ENCODE peak calls at places on chromosomes 4 and X, in eight cellular contexts. One of them, this sample, is unnamed.

GRCh38 chr4:8403173-8403753 is 37.3 kb downstream of the ACOX3 start:
- DNase-seq in NCI-H748 treated with DMSO at 0.1 percent for 48 hours: peak
- DNase-seq in COR-L47: peak
- DNase-seq in NCI-H1092 treated with DMSO at 0.1 percent for 48 hours: peak
- DNase-seq in stomach: peak
- DNase-seq in CD4-positive, alpha-beta memory T cell: peak
- DNase-seq in D341Med: peak
- DNase-seq in heart right ventricle: peak
- DNase-seq in this sample: peak

GRCh38 chr4:106287353-106287969 is 28.5 kb downstream of the TBCK start:
- DNase-seq in NCI-H748 treated with DMSO at 0.1 percent for 48 hours: no peak
- DNase-seq in COR-L47: no peak
- DNase-seq in NCI-H1092 treated with DMSO at 0.1 percent for 48 hours: no peak
- DNase-seq in stomach: no peak
- DNase-seq in CD4-positive, alpha-beta memory T cell: no peak
- DNase-seq in D341Med: no peak
- DNase-seq in heart right ventricle: no peak
- DNase-seq in this sample: no peak

GRCh38 chr4:72568959-72569718 is at the start of gene ADAMTS3:
- DNase-seq in NCI-H748 treated with DMSO at 0.1 percent for 48 hours: no peak
- DNase-seq in COR-L47: peak
- DNase-seq in NCI-H1092 treated with DMSO at 0.1 percent for 48 hours: peak
- DNase-seq in stomach: peak
- DNase-seq in CD4-positive, alpha-beta memory T cell: no peak
- DNase-seq in D341Med: peak
- DNase-seq in heart right ventricle: peak
- DNase-seq in this sample: no peak

GRCh38 chr4:48974979-48975640 is 11.0 kb upstream of the CWH43 start:
- DNase-seq in NCI-H748 treated with DMSO at 0.1 percent for 48 hours: no peak
- DNase-seq in COR-L47: no peak
- DNase-seq in NCI-H1092 treated with DMSO at 0.1 percent for 48 hours: no peak
- DNase-seq in stomach: no peak
- DNase-seq in CD4-positive, alpha-beta memory T cell: no peak
- DNase-seq in D341Med: no peak
- DNase-seq in heart right ventricle: peak
- DNase-seq in this sample: no peak

GRCh38 chr4:13860126-13860525 is 232.6 kb upstream of the BOD1L1 start:
- DNase-seq in NCI-H748 treated with DMSO at 0.1 percent for 48 hours: no peak
- DNase-seq in COR-L47: no peak
- DNase-seq in NCI-H1092 treated with DMSO at 0.1 percent for 48 hours: no peak
- DNase-seq in stomach: no peak
- DNase-seq in CD4-positive, alpha-beta memory T cell: no peak
- DNase-seq in D341Med: no peak
- DNase-seq in heart right ventricle: no peak
- DNase-seq in this sample: no peak

GRCh38 chr4:14110407-14110806 is 482.9 kb upstream of the BOD1L1 start:
- DNase-seq in NCI-H748 treated with DMSO at 0.1 percent for 48 hours: no peak
- DNase-seq in COR-L47: no peak
- DNase-seq in NCI-H1092 treated with DMSO at 0.1 percent for 48 hours: no peak
- DNase-seq in stomach: no peak
- DNase-seq in CD4-positive, alpha-beta memory T cell: no peak
- DNase-seq in D341Med: no peak
- DNase-seq in heart right ventricle: no peak
- DNase-seq in this sample: no peak

GRCh38 chr4:98659106-98659592 is 738 bp upstream of the TSPAN5 start:
- DNase-seq in NCI-H748 treated with DMSO at 0.1 percent for 48 hours: no peak
- DNase-seq in COR-L47: no peak
- DNase-seq in NCI-H1092 treated with DMSO at 0.1 percent for 48 hours: no peak
- DNase-seq in stomach: no peak
- DNase-seq in CD4-positive, alpha-beta memory T cell: no peak
- DNase-seq in D341Med: no peak
- DNase-seq in heart right ventricle: no peak
- DNase-seq in this sample: no peak

GRCh38 chr4:150960818-150961217 is 54.3 kb downstream of the LRBA start:
- DNase-seq in NCI-H748 treated with DMSO at 0.1 percent for 48 hours: no peak
- DNase-seq in COR-L47: no peak
- DNase-seq in NCI-H1092 treated with DMSO at 0.1 percent for 48 hours: no peak
- DNase-seq in stomach: peak
- DNase-seq in CD4-positive, alpha-beta memory T cell: no peak
- DNase-seq in D341Med: peak
- DNase-seq in heart right ventricle: no peak
- DNase-seq in this sample: peak

GRCh38 chrX:118337687-118338086 is 8.2 kb upstream of the WDR44 start:
- DNase-seq in NCI-H748 treated with DMSO at 0.1 percent for 48 hours: no peak
- DNase-seq in COR-L47: no peak
- DNase-seq in NCI-H1092 treated with DMSO at 0.1 percent for 48 hours: no peak
- DNase-seq in stomach: no peak
- DNase-seq in CD4-positive, alpha-beta memory T cell: no peak
- DNase-seq in D341Med: no peak
- DNase-seq in heart right ventricle: no peak
- DNase-seq in this sample: no peak

GRCh38 chrX:139642241-139642927 is 65.6 kb downstream of the MCF2 start:
- DNase-seq in NCI-H748 treated with DMSO at 0.1 percent for 48 hours: no peak
- DNase-seq in COR-L47: no peak
- DNase-seq in NCI-H1092 treated with DMSO at 0.1 percent for 48 hours: no peak
- DNase-seq in stomach: no peak
- DNase-seq in CD4-positive, alpha-beta memory T cell: no peak
- DNase-seq in D341Med: peak
- DNase-seq in heart right ventricle: no peak
- DNase-seq in this sample: no peak

GRCh38 chrX:2647627-2648026 is 43.5 kb upstream of the CD99 start:
- DNase-seq in NCI-H748 treated with DMSO at 0.1 percent for 48 hours: no peak
- DNase-seq in COR-L47: no peak
- DNase-seq in NCI-H1092 treated with DMSO at 0.1 percent for 48 hours: no peak
- DNase-seq in stomach: no peak
- DNase-seq in CD4-positive, alpha-beta memory T cell: no peak
- DNase-seq in D341Med: no peak
- DNase-seq in heart right ventricle: no peak
- DNase-seq in this sample: no peak

GRCh38 chr4:48241731-48242130 is 27.9 kb downstream of the TEC start:
- DNase-seq in NCI-H748 treated with DMSO at 0.1 percent for 48 hours: no peak
- DNase-seq in COR-L47: no peak
- DNase-seq in NCI-H1092 treated with DMSO at 0.1 percent for 48 hours: no peak
- DNase-seq in stomach: no peak
- DNase-seq in CD4-positive, alpha-beta memory T cell: no peak
- DNase-seq in D341Med: no peak
- DNase-seq in heart right ventricle: no peak
- DNase-seq in this sample: no peak

GRCh38 chr4:38266616-38267015 is 306.4 kb downstream of the PTTG2 start:
- DNase-seq in NCI-H748 treated with DMSO at 0.1 percent for 48 hours: no peak
- DNase-seq in COR-L47: no peak
- DNase-seq in NCI-H1092 treated with DMSO at 0.1 percent for 48 hours: no peak
- DNase-seq in stomach: no peak
- DNase-seq in CD4-positive, alpha-beta memory T cell: no peak
- DNase-seq in D341Med: no peak
- DNase-seq in heart right ventricle: no peak
- DNase-seq in this sample: no peak

GRCh38 chrX:46953137-46953527 is 40.9 kb downstream of the JADE3 start:
- DNase-seq in NCI-H748 treated with DMSO at 0.1 percent for 48 hours: no peak
- DNase-seq in COR-L47: no peak
- DNase-seq in NCI-H1092 treated with DMSO at 0.1 percent for 48 hours: no peak
- DNase-seq in stomach: no peak
- DNase-seq in CD4-positive, alpha-beta memory T cell: no peak
- DNase-seq in D341Med: no peak
- DNase-seq in heart right ventricle: no peak
- DNase-seq in this sample: no peak

GRCh38 chr4:41111796-41112195 is 102.5 kb downstream of the APBB2 start:
- DNase-seq in NCI-H748 treated with DMSO at 0.1 percent for 48 hours: no peak
- DNase-seq in COR-L47: no peak
- DNase-seq in NCI-H1092 treated with DMSO at 0.1 percent for 48 hours: no peak
- DNase-seq in stomach: no peak
- DNase-seq in CD4-positive, alpha-beta memory T cell: no peak
- DNase-seq in D341Med: no peak
- DNase-seq in heart right ventricle: no peak
- DNase-seq in this sample: no peak